ENCODE peak calls at places on chromosomes 11 and 22, in seven cellular contexts. Q is colonic mucosa; N is CD4-positive, alpha-beta T cell; F is neuronal stem cell; W is H7; X is right atrium auricular region; P is ovary. G is an unnamed sample.

GRCh38 chr11:36763187-36763586 is 165.2 kb upstream of the RAG2 start:
- DNase-seq in Q (no peak), P (no peak), X (no peak), N (no peak), F (no peak), W (no peak), G (no peak)

GRCh38 chr11:10450451-10451398 is 4.3 kb upstream of the AMPD3 start:
- DNase-seq in X (no peak), F (peak; percentile 40), P (peak; percentile 60), N (peak; percentile 37), W (peak; percentile 91), Q (peak; percentile 80), G (peak; percentile 38)

GRCh38 chr11:70806461-70807194 is 408.3 kb downstream of the CTTN start:
- DNase-seq in N (no peak), X (no peak), W (no peak), P (no peak), F (no peak), Q (no peak), G (no peak)

GRCh38 chr11:47243454-47243853 is 5.2 kb downstream of the ACP2 start:
- DNase-seq in W (no peak), F (no peak), N (no peak), X (no peak), P (no peak), Q (no peak), G (no peak)

GRCh38 chr22:16586991-16587390 is 5.6 kb downstream of the CCT8L2 start:
- DNase-seq in X (no peak), F (no peak), W (no peak), N (no peak), Q (no peak), P (no peak), G (no peak)

GRCh38 chr11:34757026-34757451 is 136.1 kb downstream of the EHF start:
- DNase-seq in P (no peak), X (no peak), N (no peak), F (no peak), W (no peak), Q (peak; percentile 65), G (no peak)

GRCh38 chr11:115408036-115408911 is 95.9 kb downstream of the CADM1 start:
- DNase-seq in W (no peak), P (peak; percentile 39), X (no peak), F (no peak), Q (no peak), N (no peak), G (no peak)

GRCh38 chr11:15673408-15673811 is 558.7 kb downstream of the INSC start:
- DNase-seq in X (no peak), P (no peak), Q (peak; percentile 8), W (no peak), N (no peak), F (no peak), G (no peak)

GRCh38 chr11:41201156-41201555 is 258.3 kb downstream of the LRRC4C start:
- DNase-seq in Q (no peak), F (peak; percentile 49), P (no peak), N (no peak), X (no peak), W (peak; percentile 30), G (no peak)

GRCh38 chr11:123702137-123702536 is 39.3 kb downstream of the ZNF202 start:
- DNase-seq in N (no peak), P (no peak), W (no peak), Q (no peak), X (no peak), F (no peak), G (no peak)

GRCh38 chr11:68962527-68963250 is 18.1 kb downstream of the MRGPRD start:
- DNase-seq in P (no peak), Q (no peak), W (peak; percentile 60), X (no peak), N (no peak), F (no peak), G (no peak)

GRCh38 chr22:43582394-43582793 is 170.6 kb downstream of the MPPED1 start:
- DNase-seq in F (no peak), P (no peak), W (no peak), X (no peak), Q (no peak), N (no peak), G (no peak)

GRCh38 chr11:113683481-113684046 is 22.5 kb downstream of the TMPRSS5 start:
- DNase-seq in W (no peak), P (no peak), X (no peak), N (no peak), Q (no peak), F (no peak), G (no peak)
- H3K27me3 ChIP-seq in W (no peaks in the 10 kb centered on the region), P (no peaks in the 10 kb centered on the region), X (no peaks in the 10 kb centered on the region), N (no peaks in the 10 kb centered on the region), Q (no peaks in the 10 kb centered on the region), F (no peaks in the 10 kb centered on the region), G (peaks cover 2% of the 10 kb centered on the region)

DNA sequence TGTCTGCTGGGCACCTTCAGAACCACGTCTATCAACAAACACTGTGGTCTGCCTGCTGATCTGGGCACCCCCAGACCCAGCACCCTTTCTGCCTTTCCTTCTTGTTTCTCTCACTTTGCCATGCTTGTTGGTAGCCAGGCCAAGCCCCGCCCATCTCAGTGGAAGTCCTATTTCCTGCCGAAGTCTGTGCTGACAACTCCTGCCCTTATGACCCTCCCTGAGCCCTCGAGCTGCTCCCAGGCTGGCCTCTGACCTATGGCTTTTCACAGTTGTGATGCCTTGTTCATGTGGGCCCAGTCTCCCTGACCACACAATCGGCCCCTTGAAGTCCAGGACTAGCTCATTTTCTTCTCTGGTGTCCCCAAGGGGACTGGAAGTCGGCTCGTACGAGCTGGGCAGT is 132.1 kb downstream of the DSCAML1 start:
- DNase-seq in X (no peak), Q (peak; percentile 31), N (no peak), W (no peak), F (peak; percentile 70), P (no peak), G (no peak)
- H3K27me3 ChIP-seq in X (no peaks in the 10 kb centered on the region), Q (no peaks in the 10 kb centered on the region), N (no peaks in the 10 kb centered on the region), W (no peaks in the 10 kb centered on the region), F (peaks cover 81% of the 10 kb centered on the region), P (no peaks in the 10 kb centered on the region), G (no peaks in the 10 kb centered on the region)

GRCh38 chr22:36640106-36640672 is 63.4 kb downstream of the CACNG2 start:
- DNase-seq in F (no peak), X (no peak), N (no peak), Q (no peak), W (no peak), P (no peak), G (no peak)
- H3K27me3 ChIP-seq in F (peaks cover 25% of the 10 kb centered on the region), X (no peaks in the 10 kb centered on the region), N (peaks cover 31% of the 10 kb centered on the region), Q (no peaks in the 10 kb centered on the region), W (no peaks in the 10 kb centered on the region), P (no peaks in the 10 kb centered on the region), G (peaks cover 2% of the 10 kb centered on the region)

GRCh38 chr22:29718949-29719893 is 582 bp upstream of the CABP7 start:
- DNase-seq in W (no peak), F (no peak), N (no peak), Q (no peak), X (no peak), P (no peak), G (no peak)
- H3K27me3 ChIP-seq in W (peaks cover 45% of the 10 kb centered on the region), F (peaks cover 76% of the 10 kb centered on the region), N (peaks cover 47% of the 10 kb centered on the region), Q (peaks cover 28% of the 10 kb centered on the region), X (peaks cover 23% of the 10 kb centered on the region), P (no peaks in the 10 kb centered on the region), G (peaks cover 39% of the 10 kb centered on the region)

GRCh38 chr22:23357028-23357427 is 176.7 kb downstream of the BCR start:
- DNase-seq in X (no peak), F (no peak), N (no peak), Q (no peak), W (no peak), P (no peak), G (no peak)
- H3K27me3 ChIP-seq in X (no peaks in the 10 kb centered on the region), F (peaks cover 30% of the 10 kb centered on the region), N (no peaks in the 10 kb centered on the region), Q (no peaks in the 10 kb centered on the region), W (peaks cover 39% of the 10 kb centered on the region), P (no peaks in the 10 kb centered on the region), G (peaks cover 4% of the 10 kb centered on the region)

GRCh38 chr22:24824915-24825314 is 18.9 kb downstream of the SGSM1 start:
- DNase-seq in F (no peak), P (no peak), W (no peak), Q (no peak), N (no peak), X (no peak), G (no peak)

GRCh38 chr22:24826710-24827285 is 20.8 kb downstream of the SGSM1 start:
- DNase-seq in W (no peak), Q (no peak), F (no peak), P (no peak), X (no peak), N (no peak), G (no peak)

GRCh38 chr22:24824250-24824649 is 18.2 kb downstream of the SGSM1 start:
- DNase-seq in Q (no peak), X (no peak), F (no peak), W (no peak), P (no peak), N (no peak), G (no peak)

GRCh38 chr22:24830205-24830979 is 24.4 kb downstream of the SGSM1 start:
- DNase-seq in W (peak; percentile 79), X (no peak), N (no peak), P (no peak), F (no peak), Q (no peak), G (no peak)

GRCh38 chr22:24827305-24827704 is 21.3 kb downstream of the SGSM1 start:
- DNase-seq in F (no peak), X (no peak), Q (peak; percentile 81), W (no peak), N (no peak), P (no peak), G (no peak)
- H3K27me3 ChIP-seq in F (peaks cover 24% of the 10 kb centered on the region), X (no peaks in the 10 kb centered on the region), Q (no peaks in the 10 kb centered on the region), W (no peaks in the 10 kb centered on the region), N (no peaks in the 10 kb centered on the region), P (no peaks in the 10 kb centered on the region), G (no peaks in the 10 kb centered on the region)

GRCh38 chr22:22228421-22228820 is 16.2 kb upstream of the VPREB1 start:
- DNase-seq in N (no peak), P (no peak), X (peak; percentile 42), W (no peak), F (no peak), Q (no peak), G (no peak)

GRCh38 chr22:22229683-22230420 is 14.7 kb upstream of the VPREB1 start:
- DNase-seq in W (no peak), F (no peak), N (no peak), Q (no peak), P (no peak), X (no peak), G (no peak)

GRCh38 chr22:22226448-22227187 is 18.0 kb upstream of the VPREB1 start:
- DNase-seq in N (no peak), W (no peak), Q (no peak), P (no peak), F (no peak), X (no peak), G (no peak)

GRCh38 chr22:22230438-22230837 is 14.1 kb upstream of the VPREB1 start:
- DNase-seq in Q (no peak), X (peak; percentile 28), N (no peak), P (no peak), F (no peak), W (no peak), G (no peak)

GRCh38 chr22:22228921-22229320 is 15.7 kb upstream of the VPREB1 start:
- DNase-seq in X (peak; percentile 34), W (no peak), F (no peak), N (no peak), Q (no peak), P (no peak), G (no peak)
- H3K27me3 ChIP-seq in X (no peaks in the 10 kb centered on the region), W (peaks cover 96% of the 10 kb centered on the region), F (peaks cover 20% of the 10 kb centered on the region), N (no peaks in the 10 kb centered on the region), Q (no peaks in the 10 kb centered on the region), P (no peaks in the 10 kb centered on the region), G (no peaks in the 10 kb centered on the region)